ENCODE peak calls at places on chromosomes 16 and 17, in ten cellular contexts. Y, C, A, M, G, E, U, O, H and V are unnamed samples.

GRCh38 chr16:83967838-83968482 is at the start of gene NECAB2:
- DNase-seq in Y (no peak), C (peak), A (peak), M (peak), G (peak), E (no peak), U (no peak), O (no peak), H (no peak), V (peak)

GRCh38 chr17:75313941-75314550 is 24.8 kb upstream of the SLC25A19 start:
- DNase-seq in Y (no peak), C (no peak), A (no peak), M (no peak), G (peak), E (peak), U (no peak), O (no peak), H (peak), V (peak)

GRCh38 chr16:77540656-77541055 is 105.8 kb upstream of the ADAMTS18 start:
- DNase-seq in Y (no peak), C (no peak), A (peak), M (no peak), G (no peak), E (no peak), U (no peak), O (no peak), H (no peak), V (peak)

GRCh38 chr16:84313921-84314320 is 19.2 kb downstream of the WFDC1 start:
- DNase-seq in Y (no peak), C (no peak), A (no peak), M (no peak), G (no peak), E (no peak), U (no peak), O (no peak), H (peak), V (no peak)

GRCh38 chr16:88923926-88924833 is 52.8 kb downstream of the CBFA2T3 start:
- DNase-seq in Y (no peak), C (peak), A (no peak), M (no peak), G (no peak), E (no peak), U (no peak), O (peak), H (no peak), V (no peak)

GRCh38 chr17:73770115-73770848 is 126.0 kb upstream of the SDK2 start:
- DNase-seq in Y (peak), C (no peak), A (peak), M (peak), G (peak), E (peak), U (peak), O (no peak), H (peak), V (peak)

GRCh38 chr17:40533896-40534295 is 31.4 kb downstream of the CCR7 start:
- DNase-seq in Y (no peak), C (no peak), A (peak), M (no peak), G (no peak), E (peak), U (no peak), O (no peak), H (peak), V (no peak)

GRCh38 chr17:76382803-76383644 is 1.4 kb upstream of the SPHK1 start:
- DNase-seq in Y (peak), C (peak), A (peak), M (peak), G (peak), E (peak), U (peak), O (peak), H (peak), V (peak)

GRCh38 chr17:82696916-82697807 is 1.3 kb downstream of the RAB40B start:
- DNase-seq in Y (no peak), C (peak), A (no peak), M (peak), G (no peak), E (no peak), U (no peak), O (no peak), H (no peak), V (no peak)

GRCh38 chr17:32111141-32111771 is 31.0 kb upstream of the RHOT1 start:
- DNase-seq in Y (peak), C (peak), A (peak), M (peak), G (peak), E (peak), U (peak), O (peak), H (no peak), V (peak)

GRCh38 chr17:27760069-27760885 is 40.1 kb downstream of the NOS2 start:
- DNase-seq in Y (peak), C (peak), A (peak), M (peak), G (peak), E (peak), U (no peak), O (peak), H (peak), V (peak)

GRCh38 chr16:27920391-27920891 is 143.1 kb downstream of the GSG1L start:
- DNase-seq in Y (no peak), C (peak), A (no peak), M (peak), G (no peak), E (peak), U (no peak), O (no peak), H (no peak), V (peak)

GRCh38 chr17:77410470-77410869 is 269.7 kb downstream of the SEC14L1 start:
- DNase-seq in Y (no peak), C (no peak), A (no peak), M (no peak), G (no peak), E (no peak), U (no peak), O (no peak), H (no peak), V (no peak)

GRCh38 chr17:82985973-82986372 is 93.4 kb upstream of the METRNL start:
- DNase-seq in Y (no peak), C (peak), A (peak), M (peak), G (peak), E (no peak), U (no peak), O (peak), H (peak), V (peak)

GRCh38 chr16:27922433-27922832 is 141.1 kb downstream of the GSG1L start:
- DNase-seq in Y (no peak), C (peak), A (no peak), M (no peak), G (no peak), E (no peak), U (no peak), O (no peak), H (no peak), V (no peak)

GRCh38 chr16:68091604-68092261 is 6.6 kb downstream of the NFATC3 start:
- DNase-seq in Y (no peak), C (no peak), A (peak), M (peak), G (peak), E (peak), U (no peak), O (no peak), H (no peak), V (peak)

GRCh38 chr16:82761858-82762257 is 135.1 kb downstream of the CDH13 start:
- DNase-seq in Y (no peak), C (no peak), A (peak), M (peak), G (no peak), E (no peak), U (no peak), O (no peak), H (no peak), V (peak)

GRCh38 chr17:79191270-79191934 is 116.8 kb downstream of the ENGASE start:
- DNase-seq in Y (no peak), C (peak), A (no peak), M (no peak), G (no peak), E (no peak), U (no peak), O (no peak), H (no peak), V (no peak)

GRCh38 chr17:59172436-59173004 is 17.0 kb downstream of the PRR11 start:
- DNase-seq in Y (no peak), C (no peak), A (no peak), M (no peak), G (no peak), E (no peak), U (no peak), O (no peak), H (no peak), V (no peak)

GRCh38 chr16:15618392-15618791 is 24.6 kb downstream of the MARF1 start:
- DNase-seq in Y (no peak), C (no peak), A (peak), M (peak), G (peak), E (peak), U (no peak), O (no peak), H (no peak), V (peak)

GRCh38 chr17:82396601-82397435 is 21.3 kb upstream of the HEXD start:
- DNase-seq in Y (no peak), C (no peak), A (peak), M (peak), G (peak), E (no peak), U (peak), O (no peak), H (no peak), V (peak)

DNA sequence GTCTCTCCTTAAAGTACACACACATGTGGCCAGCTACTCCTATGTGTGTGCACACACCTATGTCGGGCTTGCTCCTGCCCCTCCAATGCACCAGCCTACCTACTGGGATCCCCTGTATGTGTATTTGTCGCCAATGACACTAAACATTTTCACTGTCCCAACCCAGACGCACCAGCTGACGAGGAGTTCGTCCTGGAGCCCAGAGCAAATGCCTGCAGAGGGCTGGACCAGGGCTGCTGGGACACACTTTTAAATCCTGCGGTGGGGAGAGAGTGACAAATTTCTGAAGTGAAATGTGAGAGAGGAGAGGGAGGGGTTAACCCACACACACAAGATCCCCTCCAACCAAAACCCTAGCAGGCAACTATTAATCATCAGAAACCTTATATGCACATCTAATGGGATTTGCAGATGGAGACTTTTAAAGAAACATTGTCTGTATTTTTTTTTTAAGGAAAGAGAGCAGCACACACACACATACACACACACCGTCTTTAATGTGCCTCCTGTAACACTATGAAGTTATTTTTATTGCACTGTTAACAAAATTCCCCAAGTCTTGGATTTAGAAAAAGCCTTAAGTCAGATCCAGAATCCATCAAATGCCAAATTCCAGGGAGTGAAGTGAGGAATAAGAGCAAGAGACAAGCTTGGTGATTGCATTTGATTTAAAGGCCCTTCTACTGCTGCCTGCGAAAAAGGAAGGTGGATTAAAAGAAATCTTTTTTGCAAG is at the start of gene MEOX1:
- DNase-seq in Y (no peak), C (peak), A (peak), M (peak), G (peak), E (peak), U (peak), O (no peak), H (no peak), V (peak)
- H3K4me3 ChIP-seq in Y (no peak), C (no peak), A (no peak), M (no peak), G (no peak), E (no peak), U (no peak), O (no peak), H (no peak), V (no peak)

GRCh38 chr17:51161541-51161940 is 4.7 kb upstream of the NME2 start:
- DNase-seq in Y (no peak), C (no peak), A (no peak), M (no peak), G (no peak), E (no peak), U (no peak), O (no peak), H (peak), V (no peak)

GRCh38 chr17:51166987-51167931 is 1.0 kb downstream of the NME2 start:
- DNase-seq in Y (peak), C (peak), A (no peak), M (peak), G (no peak), E (no peak), U (no peak), O (peak), H (peak), V (peak)

GRCh38 chr17:51166198-51166986 is at the start of gene NME2:
- DNase-seq in Y (peak), C (peak), A (peak), M (peak), G (peak), E (peak), U (peak), O (peak), H (peak), V (peak)

GRCh38 chr17:51165680-51166197 is 472 bp upstream of the NME2 start:
- DNase-seq in Y (no peak), C (no peak), A (no peak), M (no peak), G (no peak), E (peak), U (no peak), O (peak), H (no peak), V (no peak)

DNA sequence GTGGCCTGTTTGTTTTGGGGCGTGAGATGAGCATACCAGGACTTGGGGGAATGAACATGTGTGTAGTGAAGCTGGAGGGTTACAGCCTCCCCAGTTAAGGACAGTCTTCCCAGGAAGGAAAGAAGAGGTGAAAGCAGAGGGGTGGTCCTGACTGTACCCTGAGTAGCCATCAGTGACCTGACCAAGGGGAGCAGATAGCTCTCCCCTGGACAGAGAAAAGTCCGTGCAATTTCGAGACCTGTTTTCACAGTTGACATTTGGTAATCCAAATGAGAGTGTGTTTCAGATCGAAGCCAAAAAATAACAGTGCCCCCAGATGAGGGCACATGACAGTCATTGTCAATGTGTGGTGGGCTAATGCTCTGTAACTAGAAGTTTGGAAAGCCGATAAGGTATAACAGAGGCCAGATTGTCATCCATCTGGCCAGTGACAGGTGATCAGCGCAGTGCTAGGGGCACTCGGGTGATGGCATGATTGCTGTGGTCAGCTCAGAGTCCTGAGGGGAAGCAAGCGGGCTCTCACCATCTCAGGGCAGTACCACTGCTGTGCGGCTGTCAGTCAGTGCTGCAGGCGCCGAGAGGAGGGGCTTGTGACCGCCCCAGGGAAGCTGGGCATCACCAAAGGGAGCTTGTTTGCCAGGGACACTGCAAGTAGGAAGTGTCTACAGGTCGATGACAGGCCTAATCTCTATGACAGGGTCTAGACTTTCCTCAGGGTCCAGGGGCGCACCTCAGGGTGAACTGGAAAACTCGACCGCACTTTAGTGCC is 1.1 kb upstream of the NME2 start:
- DNase-seq in Y (no peak), C (peak), A (no peak), M (no peak), G (no peak), E (no peak), U (no peak), O (no peak), H (no peak), V (no peak)
- H3K4me3 ChIP-seq in Y (peak), C (peak), A (peak), M (peak), G (peak), E (peak), U (peak), O (no peak), H (peak), V (peak)

DNA sequence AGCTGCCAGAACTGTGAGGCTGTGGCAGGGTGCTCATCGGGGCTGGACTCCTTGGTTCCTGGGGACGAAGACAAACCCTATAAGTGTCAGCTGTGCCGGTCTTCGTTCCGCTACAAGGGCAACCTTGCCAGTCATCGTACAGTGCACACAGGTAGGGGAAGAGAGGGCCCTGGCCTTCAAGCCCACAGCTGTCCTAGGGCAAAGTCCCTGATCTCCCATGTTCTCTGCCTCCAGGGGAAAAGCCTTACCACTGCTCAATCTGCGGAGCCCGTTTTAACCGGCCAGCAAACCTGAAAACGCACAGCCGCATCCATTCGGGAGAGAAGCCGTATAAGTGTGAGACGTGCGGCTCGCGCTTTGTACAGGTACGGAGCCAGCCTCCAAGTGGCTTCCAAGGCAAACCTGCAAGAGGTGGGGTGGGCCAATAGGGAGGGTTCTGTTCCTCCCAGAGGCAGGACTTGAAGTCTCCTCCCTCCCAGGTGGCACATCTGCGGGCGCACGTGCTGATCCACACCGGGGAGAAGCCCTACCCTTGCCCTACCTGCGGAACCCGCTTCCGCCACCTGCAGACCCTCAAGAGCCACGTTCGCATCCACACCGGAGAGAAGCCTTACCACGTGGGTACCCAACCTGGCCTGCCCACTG is 3.7 kb downstream of the BCL6B start:
- DNase-seq in Y (no peak), C (no peak), A (no peak), M (no peak), G (no peak), E (no peak), U (no peak), O (no peak), H (no peak), V (no peak)
- H3K4me3 ChIP-seq in Y (no peak), C (no peak), A (no peak), M (no peak), G (no peak), E (no peak), U (no peak), O (no peak), H (peak), V (no peak)

DNA sequence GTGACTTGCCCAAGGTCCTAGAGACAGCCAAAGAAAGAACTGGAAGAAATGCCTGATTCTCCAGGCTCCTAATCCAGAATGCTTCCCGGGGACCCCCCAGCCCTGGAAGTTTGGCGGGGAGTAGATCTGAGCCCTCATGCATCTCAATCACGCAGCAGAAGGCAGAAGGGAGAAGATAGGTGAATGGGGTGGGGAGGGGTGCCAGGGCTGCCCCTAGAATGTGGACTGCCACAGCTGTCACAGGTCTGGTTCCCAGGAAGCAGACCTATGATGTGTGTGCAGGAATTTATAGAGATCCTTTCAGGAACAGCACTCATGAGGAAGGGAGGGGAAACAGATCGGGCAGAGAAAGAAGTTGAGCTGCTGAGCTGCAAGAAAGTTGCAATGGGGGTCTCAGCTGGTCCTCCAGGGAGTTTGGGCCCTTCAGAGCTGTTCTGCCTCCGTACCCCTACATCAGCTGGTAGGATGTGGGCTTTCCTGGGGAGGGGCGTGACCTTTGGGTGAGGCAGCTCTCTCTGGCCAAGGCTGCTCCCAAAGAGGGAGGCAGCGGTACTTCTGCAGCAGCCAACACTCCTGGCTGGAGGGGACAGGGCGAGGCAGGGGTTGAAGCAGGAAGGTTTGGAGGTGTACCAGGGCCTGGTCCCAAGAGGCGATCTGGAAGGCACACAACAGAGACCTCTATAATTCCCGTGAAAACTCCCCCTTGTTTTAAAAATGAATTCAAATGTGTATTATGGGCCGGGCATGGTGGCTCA is 43.4 kb downstream of the DNAH9 start:
- DNase-seq in Y (no peak), C (no peak), A (no peak), M (no peak), G (no peak), E (no peak), U (no peak), O (no peak), H (no peak), V (no peak)
- H3K4me3 ChIP-seq in Y (no peak), C (no peak), A (no peak), M (no peak), G (no peak), E (no peak), U (no peak), O (no peak), H (no peak), V (no peak)

DNA sequence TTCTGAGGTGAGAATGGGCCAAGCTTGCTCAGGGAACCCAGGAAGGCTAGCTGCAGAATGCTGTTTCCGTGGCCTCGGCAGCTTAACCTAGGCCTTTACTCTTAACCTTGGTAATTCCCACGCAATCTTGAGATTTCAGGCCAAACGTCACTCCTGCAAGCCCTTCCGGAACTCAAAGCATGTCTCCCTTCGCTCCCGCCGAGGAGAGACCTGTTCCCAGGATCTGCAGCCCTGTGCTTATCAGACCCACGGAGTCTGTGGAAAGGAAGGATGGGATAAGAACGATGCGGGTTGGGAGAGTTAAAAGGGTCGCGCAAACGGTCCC is 524 bp upstream of the ZFP3 start:
- DNase-seq in Y (no peak), C (no peak), A (no peak), M (no peak), G (no peak), E (no peak), U (no peak), O (no peak), H (no peak), V (no peak)
- H3K4me3 ChIP-seq in Y (peak), C (no peak), A (peak), M (peak), G (peak), E (peak), U (peak), O (peak), H (peak), V (peak)